ENCODE peak calls at places on chromosomes 13 and 19, in seven cellular contexts. O, S, Q, D, X, M and G are unnamed samples.

GRCh38 chr19:32318884-32319520 is 26.4 kb upstream of the ZNF507 start:
- DNase-seq in O (no peak), S (no peak), Q (no peak), D (no peak), X (peak), M (no peak), G (no peak)

GRCh38 chr19:8335343-8336071 is 7.6 kb downstream of the KANK3 start:
- DNase-seq in O (no peak), S (no peak), Q (no peak), D (no peak), X (peak), M (peak), G (no peak)

GRCh38 chr13:57557979-57558529 is 73.5 kb upstream of the PCDH17 start:
- DNase-seq in O (no peak), S (no peak), Q (no peak), D (peak), X (peak), M (peak), G (no peak)

GRCh38 chr19:5678071-5678682 is 2.1 kb downstream of the MICOS13 start:
- DNase-seq in O (no peak), S (no peak), Q (no peak), D (no peak), X (no peak), M (no peak), G (no peak)

GRCh38 chr19:43765109-43765876 is 10.5 kb upstream of the SMG9 start:
- DNase-seq in O (peak), S (no peak), Q (peak), D (no peak), X (no peak), M (peak), G (peak)

GRCh38 chr19:49447485-49448431 is 3.9 kb downstream of the PIH1D1 start:
- DNase-seq in O (no peak), S (no peak), Q (peak), D (no peak), X (peak), M (no peak), G (no peak)

GRCh38 chr13:39777527-39778061 is 122.1 kb downstream of the COG6 start:
- DNase-seq in O (no peak), S (peak), Q (peak), D (peak), X (peak), M (peak), G (peak)

GRCh38 chr13:52665325-52665724 is 12.7 kb downstream of the SUGT1 start:
- DNase-seq in O (no peak), S (peak), Q (peak), D (no peak), X (peak), M (peak), G (no peak)

GRCh38 chr19:47093254-47093653 is 20.3 kb downstream of the ZC3H4 start:
- DNase-seq in O (no peak), S (no peak), Q (no peak), D (no peak), X (no peak), M (no peak), G (no peak)

GRCh38 chr13:110445183-110445582 is 116.3 kb downstream of the RAB20 start:
- DNase-seq in O (no peak), S (no peak), Q (peak), D (no peak), X (no peak), M (no peak), G (no peak)

GRCh38 chr13:99528547-99528946 is 27.3 kb downstream of the TM9SF2 start:
- DNase-seq in O (no peak), S (peak), Q (peak), D (peak), X (no peak), M (peak), G (no peak)

GRCh38 chr13:40503966-40504591 is 162.4 kb downstream of the FOXO1 start:
- DNase-seq in O (no peak), S (no peak), Q (peak), D (no peak), X (peak), M (no peak), G (peak)

GRCh38 chr13:47179321-47179720 is 282.5 kb upstream of the HTR2A start:
- DNase-seq in O (no peak), S (no peak), Q (peak), D (no peak), X (no peak), M (no peak), G (no peak)

GRCh38 chr13:77737583-77738200 is 40.2 kb downstream of the SLAIN1 start:
- DNase-seq in O (no peak), S (no peak), Q (no peak), D (no peak), X (no peak), M (no peak), G (no peak)

GRCh38 chr13:60265566-60265965 is 101.8 kb upstream of the DIAPH3 start:
- DNase-seq in O (no peak), S (no peak), Q (no peak), D (no peak), X (no peak), M (no peak), G (no peak)

GRCh38 chr13:110433014-110433413 is 125.9 kb downstream of the COL4A2 start:
- DNase-seq in O (peak), S (no peak), Q (peak), D (no peak), X (no peak), M (no peak), G (no peak)

GRCh38 chr19:984165-984967 is at the start of gene WDR18:
- DNase-seq in O (peak), S (peak), Q (peak), D (peak), X (peak), M (peak), G (peak)

GRCh38 chr19:15299568-15300409 is 32.5 kb downstream of the BRD4 start:
- DNase-seq in O (no peak), S (no peak), Q (peak), D (no peak), X (no peak), M (no peak), G (peak)

GRCh38 chr19:42426643-42427042 is 545 bp downstream of the LIPE start:
- DNase-seq in O (no peak), S (no peak), Q (no peak), D (peak), X (no peak), M (no peak), G (no peak)

GRCh38 chr19:397321-397720 is 11.6 kb downstream of the C2CD4C start:
- DNase-seq in O (no peak), S (no peak), Q (no peak), D (no peak), X (no peak), M (no peak), G (no peak)

GRCh38 chr19:1644070-1644469 is 8.3 kb downstream of the TCF3 start:
- DNase-seq in O (no peak), S (no peak), Q (no peak), D (no peak), X (no peak), M (no peak), G (no peak)

GRCh38 chr19:16380314-16380695 is 55.7 kb downstream of the KLF2 start:
- DNase-seq in O (no peak), S (no peak), Q (no peak), D (no peak), X (no peak), M (no peak), G (no peak)

GRCh38 chr13:52067237-52067636 is 42.7 kb downstream of the UTP14C start:
- DNase-seq in O (no peak), S (no peak), Q (peak), D (no peak), X (peak), M (no peak), G (no peak)

GRCh38 chr13:85665286-85665685 is 133.9 kb downstream of the SLITRK6 start:
- DNase-seq in O (no peak), S (no peak), Q (no peak), D (no peak), X (peak), M (no peak), G (peak)

GRCh38 chr19:37654525-37654832 is 786 bp downstream of the ZFP30 start:
- DNase-seq in O (no peak), S (peak), Q (peak), D (peak), X (peak), M (no peak), G (peak)

GRCh38 chr19:8580710-8581281 is 3.6 kb upstream of the MYO1F start:
- DNase-seq in O (peak), S (peak), Q (peak), D (peak), X (peak), M (peak), G (peak)

GRCh38 chr13:41767801-41768200 is 193.1 kb downstream of the VWA8 start:
- DNase-seq in O (no peak), S (no peak), Q (peak), D (no peak), X (no peak), M (no peak), G (no peak)